ENCODE peak calls at places on chromosomes 5 and 9, in six cellular contexts. E is B cell; K is activated CD4-positive, alpha-beta T cell treated with anti-CD3 and anti-CD28 coated beads, Interleukin-2, amount 10 ng/mL, durations not matched to agents 7 days and 5 days; G is stimulated activated CD4-positive, alpha-beta T cell treated with anti-CD3 and anti-CD28 coated beads, Interleukin-4, amount 100 ng/mL, for 24 hours; D is GM19239; V is pancreas. B is an unnamed sample.

GRCh38 chr5:172008689-172009141 is 2.3 kb upstream of the FBXW11 start:
- DNase-seq in E (no peak), K (no peak), G (no peak), D (no peak), V (no peak), B (peak; percentile 60)

GRCh38 chr5:179610109-179610902 is 13.2 kb downstream of the HNRNPH1 start:
- DNase-seq in E (no peak), K (no peak), G (no peak), D (no peak), V (peak; percentile 55), B (no peak)

GRCh38 chr9:126856326-126856877 is 4.0 kb upstream of the ZBTB34 start:
- DNase-seq in E (no peak), K (no peak), G (no peak), D (no peak), V (no peak), B (no peak)

GRCh38 chr5:82664711-82665110 is 386.6 kb upstream of the RPS23 start:
- DNase-seq in E (no peak), K (no peak), G (no peak), D (no peak), V (no peak), B (no peak)

GRCh38 chr5:132447196-132447595 is 43.4 kb downstream of the IRF1 start:
- DNase-seq in E (no peak), K (no peak), G (no peak), D (no peak), V (no peak), B (no peak)

GRCh38 chr5:74325866-74326265 is 314.7 kb downstream of the ENC1 start:
- DNase-seq in E (no peak), K (no peak), G (no peak), D (no peak), V (no peak), B (no peak)

GRCh38 chr9:122370869-122371467 is at the start of gene PTGS1:
- DNase-seq in E (peak; percentile 79), K (no peak), G (no peak), D (peak; percentile 57), V (peak; percentile 70), B (no peak)

GRCh38 chr5:140145818-140146522 is 20.2 kb downstream of the IGIP start:
- DNase-seq in E (peak; percentile 89), K (peak; percentile 44), G (peak; percentile 44), D (peak; percentile 55), V (peak; percentile 92), B (no peak)

B was measured in iPS DF 6.9.